ENCODE peak calls at places on chromosomes 4 and X, in six cellular contexts. One of them, this sample, is unnamed.

GRCh38 chrX:139058831-139059495 is 347.4 kb upstream of the FGF13 start:
- DNase-seq in IMR-90: no peak
- DNase-seq in psoas muscle: no peak
- DNase-seq in uterus: no peak
- DNase-seq in right atrium auricular region: no peak
- DNase-seq in lower lobe of right lung: no peak
- DNase-seq in this sample: no peak

GRCh38 chr4:169618286-169618685 is 2.1 kb upstream of the CLCN3 start:
- DNase-seq in IMR-90: peak; percentile 41
- DNase-seq in psoas muscle: no peak
- DNase-seq in uterus: no peak
- DNase-seq in right atrium auricular region: no peak
- DNase-seq in lower lobe of right lung: no peak
- DNase-seq in this sample: no peak

GRCh38 chr4:119739796-119740195 is 111.2 kb upstream of the PDE5A start:
- DNase-seq in IMR-90: no peak
- DNase-seq in psoas muscle: no peak
- DNase-seq in uterus: no peak
- DNase-seq in right atrium auricular region: no peak
- DNase-seq in lower lobe of right lung: no peak
- DNase-seq in this sample: no peak

GRCh38 chr4:138861130-138861529 is 154.5 kb upstream of the NOCT start:
- DNase-seq in IMR-90: peak; percentile 62
- DNase-seq in psoas muscle: no peak
- DNase-seq in uterus: no peak
- DNase-seq in right atrium auricular region: no peak
- DNase-seq in lower lobe of right lung: no peak
- DNase-seq in this sample: no peak

GRCh38 chrX:106404512-106404911 is 207.3 kb upstream of the RADX start:
- DNase-seq in IMR-90: no peak
- DNase-seq in psoas muscle: no peak
- DNase-seq in uterus: no peak
- DNase-seq in right atrium auricular region: no peak
- DNase-seq in lower lobe of right lung: no peak
- DNase-seq in this sample: no peak

GRCh38 chr4:54100607-54101189 is 735 bp downstream of the GSX2 start:
- DNase-seq in IMR-90: no peak
- DNase-seq in psoas muscle: peak; percentile 53
- DNase-seq in uterus: no peak
- DNase-seq in right atrium auricular region: no peak
- DNase-seq in lower lobe of right lung: no peak
- DNase-seq in this sample: peak; percentile 59

GRCh38 chr4:166091914-166092510 is 219.0 kb downstream of the TLL1 start:
- DNase-seq in IMR-90: peak; percentile 29
- DNase-seq in psoas muscle: no peak
- DNase-seq in uterus: no peak
- DNase-seq in right atrium auricular region: no peak
- DNase-seq in lower lobe of right lung: no peak
- DNase-seq in this sample: no peak

GRCh38 chr4:154490589-154491340 is 834 bp downstream of the DCHS2 start:
- DNase-seq in IMR-90: no peak
- DNase-seq in psoas muscle: peak; percentile 53
- DNase-seq in uterus: peak; percentile 44
- DNase-seq in right atrium auricular region: no peak
- DNase-seq in lower lobe of right lung: no peak
- DNase-seq in this sample: peak; percentile 48

GRCh38 chrX:41238543-41238942 is 95.4 kb upstream of the DDX3X start:
- DNase-seq in IMR-90: peak; percentile 76
- DNase-seq in psoas muscle: no peak
- DNase-seq in uterus: no peak
- DNase-seq in right atrium auricular region: no peak
- DNase-seq in lower lobe of right lung: no peak
- DNase-seq in this sample: no peak

GRCh38 chr4:3188118-3188517 is 60.8 kb upstream of the MSANTD1 start:
- DNase-seq in IMR-90: no peak
- DNase-seq in psoas muscle: no peak
- DNase-seq in uterus: no peak
- DNase-seq in right atrium auricular region: peak; percentile 38
- DNase-seq in lower lobe of right lung: no peak
- DNase-seq in this sample: no peak

GRCh38 chr4:37392540-37393255 is 148.2 kb downstream of the NWD2 start:
- DNase-seq in IMR-90: no peak
- DNase-seq in psoas muscle: no peak
- DNase-seq in uterus: no peak
- DNase-seq in right atrium auricular region: no peak
- DNase-seq in lower lobe of right lung: peak; percentile 56
- DNase-seq in this sample: peak; percentile 47

GRCh38 chr4:56146956-56147355 is 198.2 kb downstream of the CEP135 start:
- DNase-seq in IMR-90: no peak
- DNase-seq in psoas muscle: no peak
- DNase-seq in uterus: no peak
- DNase-seq in right atrium auricular region: no peak
- DNase-seq in lower lobe of right lung: no peak
- DNase-seq in this sample: no peak

GRCh38 chr4:12956026-12956425 is 528.1 kb downstream of the RAB28 start:
- DNase-seq in IMR-90: no peak
- DNase-seq in psoas muscle: no peak
- DNase-seq in uterus: no peak
- DNase-seq in right atrium auricular region: no peak
- DNase-seq in lower lobe of right lung: no peak
- DNase-seq in this sample: no peak

GRCh38 chr4:81215936-81216335 is 914 bp upstream of the PRKG2 start:
- DNase-seq in IMR-90: no peak
- DNase-seq in psoas muscle: no peak
- DNase-seq in uterus: no peak
- DNase-seq in right atrium auricular region: no peak
- DNase-seq in lower lobe of right lung: no peak
- DNase-seq in this sample: no peak

GRCh38 chr4:161454860-161455259 is 708.9 kb downstream of the FSTL5 start:
- DNase-seq in IMR-90: no peak
- DNase-seq in psoas muscle: no peak
- DNase-seq in uterus: no peak
- DNase-seq in right atrium auricular region: no peak
- DNase-seq in lower lobe of right lung: no peak
- DNase-seq in this sample: no peak

GRCh38 chr4:84901173-84901572 is 65.3 kb downstream of the WDFY3 start:
- DNase-seq in IMR-90: no peak
- DNase-seq in psoas muscle: no peak
- DNase-seq in uterus: no peak
- DNase-seq in right atrium auricular region: no peak
- DNase-seq in lower lobe of right lung: no peak
- DNase-seq in this sample: no peak

GRCh38 chr4:116632269-116632668 is 453.1 kb downstream of the TRAM1L1 start:
- DNase-seq in IMR-90: no peak
- DNase-seq in psoas muscle: no peak
- DNase-seq in uterus: no peak
- DNase-seq in right atrium auricular region: no peak
- DNase-seq in lower lobe of right lung: no peak
- DNase-seq in this sample: no peak

GRCh38 chrX:135295238-135295943 is 13.9 kb upstream of the ETDC start:
- DNase-seq in IMR-90: peak; percentile 39
- DNase-seq in psoas muscle: peak; percentile 52
- DNase-seq in uterus: peak; percentile 25
- DNase-seq in right atrium auricular region: no peak
- DNase-seq in lower lobe of right lung: peak; percentile 65
- DNase-seq in this sample: peak; percentile 65

GRCh38 chr4:16894406-16894805 is 4.0 kb downstream of the LDB2 start:
- DNase-seq in IMR-90: peak; percentile 47
- DNase-seq in psoas muscle: no peak
- DNase-seq in uterus: no peak
- DNase-seq in right atrium auricular region: no peak
- DNase-seq in lower lobe of right lung: no peak
- DNase-seq in this sample: no peak

GRCh38 chr4:169854090-169854489 is 96.3 kb upstream of the HPF1 start:
- DNase-seq in IMR-90: no peak
- DNase-seq in psoas muscle: no peak
- DNase-seq in uterus: no peak
- DNase-seq in right atrium auricular region: no peak
- DNase-seq in lower lobe of right lung: no peak
- DNase-seq in this sample: no peak

GRCh38 chr4:186265683-186266648 is at the start of gene F11:
- DNase-seq in IMR-90: no peak
- DNase-seq in psoas muscle: no peak
- DNase-seq in uterus: no peak
- DNase-seq in right atrium auricular region: no peak
- DNase-seq in lower lobe of right lung: no peak
- DNase-seq in this sample: no peak

GRCh38 chr4:8819421-8820177 is 52.0 kb downstream of the HMX1 start:
- DNase-seq in IMR-90: no peak
- DNase-seq in psoas muscle: no peak
- DNase-seq in uterus: no peak
- DNase-seq in right atrium auricular region: peak; percentile 48
- DNase-seq in lower lobe of right lung: no peak
- DNase-seq in this sample: no peak

GRCh38 chr4:189341881-189342280 is 598.8 kb upstream of the FRG1 start:
- DNase-seq in IMR-90: no peak
- DNase-seq in psoas muscle: no peak
- DNase-seq in uterus: no peak
- DNase-seq in right atrium auricular region: no peak
- DNase-seq in lower lobe of right lung: no peak
- DNase-seq in this sample: no peak

GRCh38 chrX:18390941-18391538 is 34.4 kb upstream of the CDKL5 start:
- DNase-seq in IMR-90: peak; percentile 63
- DNase-seq in psoas muscle: peak; percentile 59
- DNase-seq in uterus: peak; percentile 44
- DNase-seq in right atrium auricular region: peak; percentile 82
- DNase-seq in lower lobe of right lung: peak; percentile 66
- DNase-seq in this sample: peak; percentile 82

GRCh38 chr4:47465008-47465407 is 1.5 kb upstream of the COMMD8 start:
- DNase-seq in IMR-90: no peak
- DNase-seq in psoas muscle: no peak
- DNase-seq in uterus: no peak
- DNase-seq in right atrium auricular region: no peak
- DNase-seq in lower lobe of right lung: no peak
- DNase-seq in this sample: no peak

GRCh38 chr4:36322921-36323354 is 41.5 kb downstream of the DTHD1 start:
- DNase-seq in IMR-90: no peak
- DNase-seq in psoas muscle: no peak
- DNase-seq in uterus: no peak
- DNase-seq in right atrium auricular region: no peak
- DNase-seq in lower lobe of right lung: no peak
- DNase-seq in this sample: no peak
- H3K4me1 ChIP-seq in IMR-90: no peaks in the 10 kb centered on the region
- H3K4me1 ChIP-seq in psoas muscle: no peaks in the 10 kb centered on the region
- H3K4me1 ChIP-seq in uterus: no peaks in the 10 kb centered on the region
- H3K4me1 ChIP-seq in right atrium auricular region: no peaks in the 10 kb centered on the region
- H3K4me1 ChIP-seq in lower lobe of right lung: peaks cover 5% of the 10 kb centered on the region
- H3K4me1 ChIP-seq in this sample: no peaks in the 10 kb centered on the region

GRCh38 chrX:68431836-68432235 is 1.5 kb downstream of the OPHN1 start:
- DNase-seq in IMR-90: peak; percentile 66
- DNase-seq in psoas muscle: no peak
- DNase-seq in uterus: no peak
- DNase-seq in right atrium auricular region: no peak
- DNase-seq in lower lobe of right lung: no peak
- DNase-seq in this sample: no peak

GRCh38 chrX:68424719-68425118 is 8.6 kb downstream of the OPHN1 start:
- DNase-seq in IMR-90: no peak
- DNase-seq in psoas muscle: no peak
- DNase-seq in uterus: no peak
- DNase-seq in right atrium auricular region: no peak
- DNase-seq in lower lobe of right lung: no peak
- DNase-seq in this sample: no peak

GRCh38 chrX:68429216-68429615 is 4.1 kb downstream of the OPHN1 start:
- DNase-seq in IMR-90: no peak
- DNase-seq in psoas muscle: no peak
- DNase-seq in uterus: no peak
- DNase-seq in right atrium auricular region: no peak
- DNase-seq in lower lobe of right lung: no peak
- DNase-seq in this sample: no peak

GRCh38 chrX:68432648-68433047 is 647 bp downstream of the OPHN1 start:
- DNase-seq in IMR-90: peak; percentile 40
- DNase-seq in psoas muscle: no peak
- DNase-seq in uterus: no peak
- DNase-seq in right atrium auricular region: no peak
- DNase-seq in lower lobe of right lung: no peak
- DNase-seq in this sample: no peak

GRCh38 chrX:68428431-68428830 is 4.9 kb downstream of the OPHN1 start:
- DNase-seq in IMR-90: peak; percentile 69
- DNase-seq in psoas muscle: no peak
- DNase-seq in uterus: no peak
- DNase-seq in right atrium auricular region: no peak
- DNase-seq in lower lobe of right lung: no peak
- DNase-seq in this sample: no peak
- H3K4me1 ChIP-seq in IMR-90: peaks cover 5% of the 10 kb centered on the region
- H3K4me1 ChIP-seq in psoas muscle: peaks cover 10% of the 10 kb centered on the region
- H3K4me1 ChIP-seq in uterus: no peaks in the 10 kb centered on the region
- H3K4me1 ChIP-seq in right atrium auricular region: no peaks in the 10 kb centered on the region
- H3K4me1 ChIP-seq in lower lobe of right lung: peaks cover 7% of the 10 kb centered on the region
- H3K4me1 ChIP-seq in this sample: peaks cover 3% of the 10 kb centered on the region

GRCh38 chrX:39261446-39262147 is 460.3 kb downstream of the MID1IP1 start:
- DNase-seq in IMR-90: no peak
- DNase-seq in psoas muscle: no peak
- DNase-seq in uterus: no peak
- DNase-seq in right atrium auricular region: no peak
- DNase-seq in lower lobe of right lung: no peak
- DNase-seq in this sample: no peak

GRCh38 chrX:39260965-39261364 is 459.7 kb downstream of the MID1IP1 start:
- DNase-seq in IMR-90: no peak
- DNase-seq in psoas muscle: no peak
- DNase-seq in uterus: no peak
- DNase-seq in right atrium auricular region: no peak
- DNase-seq in lower lobe of right lung: no peak
- DNase-seq in this sample: no peak

GRCh38 chrX:39263946-39264483 is 462.8 kb downstream of the MID1IP1 start:
- DNase-seq in IMR-90: no peak
- DNase-seq in psoas muscle: no peak
- DNase-seq in uterus: no peak
- DNase-seq in right atrium auricular region: no peak
- DNase-seq in lower lobe of right lung: no peak
- DNase-seq in this sample: no peak

GRCh38 chrX:39258331-39258730 is 457.1 kb downstream of the MID1IP1 start:
- DNase-seq in IMR-90: no peak
- DNase-seq in psoas muscle: no peak
- DNase-seq in uterus: no peak
- DNase-seq in right atrium auricular region: no peak
- DNase-seq in lower lobe of right lung: no peak
- DNase-seq in this sample: no peak

DNA sequence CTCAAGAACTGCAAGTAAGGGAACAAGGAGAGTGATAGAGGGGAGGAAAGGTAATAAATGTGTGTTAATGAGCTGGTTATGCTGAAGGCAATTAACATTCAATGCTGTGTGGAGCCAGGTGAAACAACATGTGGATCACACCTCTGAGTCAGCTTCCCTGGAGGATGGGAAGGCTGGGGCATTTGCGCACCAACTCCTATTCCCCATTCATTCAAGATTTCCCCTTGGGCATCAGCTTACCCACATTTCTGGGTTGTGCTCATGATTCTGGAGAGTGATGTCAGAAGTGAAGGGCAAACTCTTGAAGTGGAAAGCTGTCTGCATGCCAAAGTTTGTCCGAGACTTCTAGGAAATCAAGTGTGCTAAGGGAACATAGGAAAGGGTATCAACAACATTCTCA is 461.4 kb downstream of the MID1IP1 start:
- DNase-seq in IMR-90: no peak
- DNase-seq in psoas muscle: no peak
- DNase-seq in uterus: no peak
- DNase-seq in right atrium auricular region: no peak
- DNase-seq in lower lobe of right lung: no peak
- DNase-seq in this sample: no peak
- H3K4me1 ChIP-seq in IMR-90: no peaks in the 10 kb centered on the region
- H3K4me1 ChIP-seq in psoas muscle: no peaks in the 10 kb centered on the region
- H3K4me1 ChIP-seq in uterus: no peaks in the 10 kb centered on the region
- H3K4me1 ChIP-seq in right atrium auricular region: no peaks in the 10 kb centered on the region
- H3K4me1 ChIP-seq in lower lobe of right lung: no peaks in the 10 kb centered on the region
- H3K4me1 ChIP-seq in this sample: peaks cover 2% of the 10 kb centered on the region

GRCh38 chrX:132956421-132957210 is 1.8 kb downstream of the HS6ST2 start:
- DNase-seq in IMR-90: no peak
- DNase-seq in psoas muscle: no peak
- DNase-seq in uterus: peak; percentile 21
- DNase-seq in right atrium auricular region: no peak
- DNase-seq in lower lobe of right lung: no peak
- DNase-seq in this sample: peak; percentile 55
- H3K4me1 ChIP-seq in IMR-90: no peaks in the 10 kb centered on the region
- H3K4me1 ChIP-seq in psoas muscle: no peaks in the 10 kb centered on the region
- H3K4me1 ChIP-seq in uterus: no peaks in the 10 kb centered on the region
- H3K4me1 ChIP-seq in right atrium auricular region: no peaks in the 10 kb centered on the region
- H3K4me1 ChIP-seq in lower lobe of right lung: no peaks in the 10 kb centered on the region
- H3K4me1 ChIP-seq in this sample: peaks cover 4% of the 10 kb centered on the region

This sample was measured in right cardiac atrium.